ENCODE peak calls at places on chromosomes 11 and 22, in nine cellular contexts. R is ELR; B is colonic mucosa; Z is RCC 7860; C is AG10803; A is EL; D is kidney tubule cell; F is activated T-cell treated with anti-CD3 and anti-CD28 coated beads, Interleukin-2, amount 50 U/mL, for 48 hours; I is glutamatergic neuron. Y is an unnamed sample.

GRCh38 chr11:62689421-62690183 is at the start of gene LRRN4CL:
- DNase-seq in D (no peak), R (peak), C (peak), B (peak), I (no peak), Z (no peak), A (peak), F (no peak), Y (peak)

GRCh38 chr11:124376280-124376679 is 8.0 kb downstream of the OR8B2 start:
- DNase-seq in B (no peak), C (no peak), A (no peak), Z (no peak), D (no peak), F (no peak), I (no peak), R (no peak), Y (no peak)

GRCh38 chr22:20940178-20940790 is 23.1 kb downstream of the CRKL start:
- DNase-seq in C (peak), Z (no peak), R (no peak), D (no peak), I (no peak), A (no peak), F (no peak), B (no peak), Y (peak)

GRCh38 chr22:21591695-21592094 is 24.2 kb downstream of the UBE2L3 start:
- DNase-seq in R (no peak), D (peak), I (no peak), A (no peak), C (no peak), B (no peak), F (no peak), Z (no peak), Y (peak)

GRCh38 chr11:2198621-2199365 is 27.2 kb upstream of the TH start:
- DNase-seq in I (no peak), D (no peak), B (no peak), C (no peak), R (no peak), F (no peak), Z (no peak), A (no peak), Y (no peak)

GRCh38 chr22:26612652-26613051 is 5.2 kb downstream of the CRYBB1 start:
- DNase-seq in B (no peak), F (no peak), I (no peak), Z (no peak), A (no peak), D (no peak), C (no peak), R (no peak), Y (no peak)

GRCh38 chr11:114738954-114739353 is 60.6 kb downstream of the NXPE2 start:
- DNase-seq in B (peak), A (peak), C (peak), I (peak), Z (peak), R (peak), F (peak), D (peak), Y (peak)

GRCh38 chr11:20353829-20354434 is 9.6 kb upstream of the HTATIP2 start:
- DNase-seq in I (peak), Z (no peak), B (no peak), A (peak), R (peak), F (no peak), C (peak), D (peak), Y (peak)

GRCh38 chr11:24239016-24239720 is 257.7 kb upstream of the LUZP2 start:
- DNase-seq in C (peak), I (no peak), A (peak), R (peak), B (no peak), F (no peak), D (peak), Z (no peak), Y (peak)